ENCODE peak calls at places on chromosome 1, in five cellular contexts. One of them, this sample, is unnamed.

GRCh38 chr1:101198842-101199636 is 37.8 kb upstream of the S1PR1 start:
- DNase-seq in dorsolateral prefrontal cortex: no peak
- DNase-seq in H1: no peak
- DNase-seq in hepatocyte: no peak
- DNase-seq in mesothelial cell of epicardium: no peak
- DNase-seq in this sample: no peak

GRCh38 chr1:51690285-51690961 is 73.5 kb downstream of the OSBPL9 start:
- DNase-seq in dorsolateral prefrontal cortex: no peak
- DNase-seq in H1: no peak
- DNase-seq in hepatocyte: peak
- DNase-seq in mesothelial cell of epicardium: no peak
- DNase-seq in this sample: peak

GRCh38 chr1:17875882-17876280 is 120.7 kb downstream of the ACTL8 start:
- DNase-seq in dorsolateral prefrontal cortex: no peak
- DNase-seq in H1: no peak
- DNase-seq in hepatocyte: no peak
- DNase-seq in mesothelial cell of epicardium: no peak
- DNase-seq in this sample: peak

GRCh38 chr1:93120614-93121013 is 41.5 kb downstream of the MTF2 start:
- DNase-seq in dorsolateral prefrontal cortex: no peak
- DNase-seq in H1: no peak
- DNase-seq in hepatocyte: no peak
- DNase-seq in mesothelial cell of epicardium: no peak
- DNase-seq in this sample: no peak

GRCh38 chr1:185529673-185530072 is 204.5 kb upstream of the HMCN1 start:
- DNase-seq in dorsolateral prefrontal cortex: no peak
- DNase-seq in H1: no peak
- DNase-seq in hepatocyte: no peak
- DNase-seq in mesothelial cell of epicardium: no peak
- DNase-seq in this sample: no peak

GRCh38 chr1:5647226-5647625 is 345.0 kb downstream of the NPHP4 start:
- DNase-seq in dorsolateral prefrontal cortex: no peak
- DNase-seq in H1: no peak
- DNase-seq in hepatocyte: no peak
- DNase-seq in mesothelial cell of epicardium: peak
- DNase-seq in this sample: no peak

GRCh38 chr1:75981188-75981897 is 49.1 kb upstream of the ASB17 start:
- DNase-seq in dorsolateral prefrontal cortex: no peak
- DNase-seq in H1: no peak
- DNase-seq in hepatocyte: no peak
- DNase-seq in mesothelial cell of epicardium: no peak
- DNase-seq in this sample: no peak

GRCh38 chr1:201619513-201619912 is 80.6 kb downstream of the NAV1 start:
- DNase-seq in dorsolateral prefrontal cortex: no peak
- DNase-seq in H1: no peak
- DNase-seq in hepatocyte: no peak
- DNase-seq in mesothelial cell of epicardium: no peak
- DNase-seq in this sample: no peak

GRCh38 chr1:185843297-185843869 is 109.2 kb downstream of the HMCN1 start:
- DNase-seq in dorsolateral prefrontal cortex: no peak
- DNase-seq in H1: no peak
- DNase-seq in hepatocyte: no peak
- DNase-seq in mesothelial cell of epicardium: no peak
- DNase-seq in this sample: no peak

GRCh38 chr1:71231751-71232150 is 150.9 kb upstream of the ZRANB2 start:
- DNase-seq in dorsolateral prefrontal cortex: no peak
- DNase-seq in H1: no peak
- DNase-seq in hepatocyte: no peak
- DNase-seq in mesothelial cell of epicardium: no peak
- DNase-seq in this sample: no peak

GRCh38 chr1:56877973-56878372 is 23.4 kb downstream of the C8A start:
- DNase-seq in dorsolateral prefrontal cortex: no peak
- DNase-seq in H1: no peak
- DNase-seq in hepatocyte: no peak
- DNase-seq in mesothelial cell of epicardium: no peak
- DNase-seq in this sample: no peak

GRCh38 chr1:11383553-11384169 is 95.3 kb upstream of the DISP3 start:
- DNase-seq in dorsolateral prefrontal cortex: peak
- DNase-seq in H1: no peak
- DNase-seq in hepatocyte: no peak
- DNase-seq in mesothelial cell of epicardium: no peak
- DNase-seq in this sample: no peak

GRCh38 chr1:212621830-212622315 is 13.3 kb downstream of the ATF3 start:
- DNase-seq in dorsolateral prefrontal cortex: no peak
- DNase-seq in H1: no peak
- DNase-seq in hepatocyte: no peak
- DNase-seq in mesothelial cell of epicardium: no peak
- DNase-seq in this sample: no peak

GRCh38 chr1:84973493-84974334 is 23.2 kb downstream of the MCOLN2 start:
- DNase-seq in dorsolateral prefrontal cortex: no peak
- DNase-seq in H1: no peak
- DNase-seq in hepatocyte: no peak
- DNase-seq in mesothelial cell of epicardium: no peak
- DNase-seq in this sample: no peak

GRCh38 chr1:212595787-212596714 is 12.5 kb upstream of the ATF3 start:
- DNase-seq in dorsolateral prefrontal cortex: no peak
- DNase-seq in H1: no peak
- DNase-seq in hepatocyte: peak
- DNase-seq in mesothelial cell of epicardium: no peak
- DNase-seq in this sample: peak

GRCh38 chr1:158146165-158146564 is 34.5 kb upstream of the CD1D start:
- DNase-seq in dorsolateral prefrontal cortex: no peak
- DNase-seq in H1: no peak
- DNase-seq in hepatocyte: no peak
- DNase-seq in mesothelial cell of epicardium: no peak
- DNase-seq in this sample: peak

GRCh38 chr1:119673171-119673940 is 25.3 kb upstream of the ZNF697 start:
- DNase-seq in dorsolateral prefrontal cortex: no peak
- DNase-seq in H1: no peak
- DNase-seq in hepatocyte: no peak
- DNase-seq in mesothelial cell of epicardium: no peak
- DNase-seq in this sample: peak

GRCh38 chr1:108785264-108785663 is 38.8 kb downstream of the STXBP3 start:
- DNase-seq in dorsolateral prefrontal cortex: no peak
- DNase-seq in H1: no peak
- DNase-seq in hepatocyte: no peak
- DNase-seq in mesothelial cell of epicardium: no peak
- DNase-seq in this sample: no peak

GRCh38 chr1:54256756-54257155 is 56.8 kb downstream of the MRPL37 start:
- DNase-seq in dorsolateral prefrontal cortex: no peak
- DNase-seq in H1: no peak
- DNase-seq in hepatocyte: peak
- DNase-seq in mesothelial cell of epicardium: no peak
- DNase-seq in this sample: no peak

GRCh38 chr1:65744731-65745130 is 48.0 kb upstream of the PDE4B start:
- DNase-seq in dorsolateral prefrontal cortex: no peak
- DNase-seq in H1: no peak
- DNase-seq in hepatocyte: no peak
- DNase-seq in mesothelial cell of epicardium: no peak
- DNase-seq in this sample: no peak

GRCh38 chr1:167158813-167159275 is 61.8 kb upstream of the POU2F1 start:
- DNase-seq in dorsolateral prefrontal cortex: no peak
- DNase-seq in H1: no peak
- DNase-seq in hepatocyte: no peak
- DNase-seq in mesothelial cell of epicardium: no peak
- DNase-seq in this sample: no peak

GRCh38 chr1:6601865-6602668 is 602 bp downstream of the KLHL21 start:
- DNase-seq in dorsolateral prefrontal cortex: no peak
- DNase-seq in H1: no peak
- DNase-seq in hepatocyte: peak
- DNase-seq in mesothelial cell of epicardium: peak
- DNase-seq in this sample: peak

GRCh38 chr1:20233866-20234265 is 47.5 kb upstream of the PLA2G2C start:
- DNase-seq in dorsolateral prefrontal cortex: peak
- DNase-seq in H1: no peak
- DNase-seq in hepatocyte: no peak
- DNase-seq in mesothelial cell of epicardium: no peak
- DNase-seq in this sample: no peak

GRCh38 chr1:64212023-64212422 is 8.6 kb downstream of the UBE2U start:
- DNase-seq in dorsolateral prefrontal cortex: no peak
- DNase-seq in H1: no peak
- DNase-seq in hepatocyte: no peak
- DNase-seq in mesothelial cell of epicardium: no peak
- DNase-seq in this sample: peak

GRCh38 chr1:162391790-162392563 is 10.4 kb downstream of the C1orf226 start:
- DNase-seq in dorsolateral prefrontal cortex: peak
- DNase-seq in H1: no peak
- DNase-seq in hepatocyte: peak
- DNase-seq in mesothelial cell of epicardium: no peak
- DNase-seq in this sample: peak

GRCh38 chr1:174051956-174052355 is 29.8 kb upstream of the RC3H1 start:
- DNase-seq in dorsolateral prefrontal cortex: peak
- DNase-seq in H1: no peak
- DNase-seq in hepatocyte: no peak
- DNase-seq in mesothelial cell of epicardium: no peak
- DNase-seq in this sample: peak

DNA sequence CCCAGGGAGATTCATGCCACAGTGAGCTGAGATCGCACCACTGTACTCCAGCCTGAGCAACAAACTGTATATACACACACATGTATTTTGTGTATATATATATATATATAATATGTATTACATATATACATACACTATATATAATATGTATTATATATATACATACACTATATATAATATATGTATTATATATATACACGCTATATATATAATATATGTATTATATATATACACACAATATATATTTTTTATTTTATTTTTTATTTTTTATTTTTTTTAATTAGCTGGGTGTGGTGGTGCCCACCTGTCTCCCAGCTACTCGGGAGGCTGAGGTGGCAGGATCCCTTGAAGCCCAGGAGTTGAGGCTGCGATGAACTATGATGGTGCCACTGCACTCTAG is 9.3 kb downstream of the TP73 start:
- DNase-seq in dorsolateral prefrontal cortex: no peak
- DNase-seq in H1: no peak
- DNase-seq in hepatocyte: no peak
- DNase-seq in mesothelial cell of epicardium: no peak
- DNase-seq in this sample: no peak
- TF ChIP-seq CTCF in dorsolateral prefrontal cortex: no peak
- TF ChIP-seq CTCF in H1: no peak
- TF ChIP-seq CTCF in hepatocyte: no peak
- TF ChIP-seq CTCF in mesothelial cell of epicardium: no peak
- TF ChIP-seq CTCF in this sample: no peak

DNA sequence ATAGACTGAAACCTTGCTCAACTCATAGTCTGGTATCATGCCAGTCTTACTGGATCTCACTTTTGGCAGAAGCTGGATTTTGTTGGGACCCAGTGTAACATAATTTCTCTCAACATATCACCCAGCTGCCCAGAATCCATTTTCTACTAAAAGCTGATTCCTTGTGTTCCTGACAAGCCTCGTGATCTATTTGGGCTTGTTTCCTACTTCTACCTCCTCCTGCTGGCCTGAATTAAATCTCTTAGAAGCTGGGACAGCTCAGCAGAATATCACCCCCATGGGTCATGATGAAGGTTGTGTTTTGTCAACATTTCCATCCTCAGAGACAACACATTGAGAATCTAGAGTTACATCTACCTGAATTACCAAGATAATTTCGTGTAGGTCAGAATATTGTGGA is 7.7 kb downstream of the GOLT1A start:
- DNase-seq in dorsolateral prefrontal cortex: no peak
- DNase-seq in H1: no peak
- DNase-seq in hepatocyte: no peak
- DNase-seq in mesothelial cell of epicardium: no peak
- DNase-seq in this sample: no peak
- TF ChIP-seq CTCF in dorsolateral prefrontal cortex: no peak
- TF ChIP-seq CTCF in H1: peak
- TF ChIP-seq CTCF in hepatocyte: no peak
- TF ChIP-seq CTCF in mesothelial cell of epicardium: no peak
- TF ChIP-seq CTCF in this sample: no peak

GRCh38 chr1:183922197-183922596 is 115.3 kb downstream of the COLGALT2 start:
- DNase-seq in dorsolateral prefrontal cortex: no peak
- DNase-seq in H1: no peak
- DNase-seq in hepatocyte: no peak
- DNase-seq in mesothelial cell of epicardium: no peak
- DNase-seq in this sample: no peak
- TF ChIP-seq CTCF in dorsolateral prefrontal cortex: no peak
- TF ChIP-seq CTCF in H1: peak
- TF ChIP-seq CTCF in hepatocyte: no peak
- TF ChIP-seq CTCF in mesothelial cell of epicardium: peak
- TF ChIP-seq CTCF in this sample: no peak

GRCh38 chr1:209190591-209191241 is 392.8 kb upstream of the CAMK1G start:
- DNase-seq in dorsolateral prefrontal cortex: peak
- DNase-seq in H1: peak
- DNase-seq in hepatocyte: peak
- DNase-seq in mesothelial cell of epicardium: peak
- DNase-seq in this sample: peak
- TF ChIP-seq CTCF in dorsolateral prefrontal cortex: peak
- TF ChIP-seq CTCF in H1: peak
- TF ChIP-seq CTCF in hepatocyte: peak
- TF ChIP-seq CTCF in mesothelial cell of epicardium: peak
- TF ChIP-seq CTCF in this sample: peak

GRCh38 chr1:22296701-22297591 is 154.0 kb upstream of the WNT4 start:
- DNase-seq in dorsolateral prefrontal cortex: no peak
- DNase-seq in H1: no peak
- DNase-seq in hepatocyte: no peak
- DNase-seq in mesothelial cell of epicardium: no peak
- DNase-seq in this sample: no peak
- TF ChIP-seq CTCF in dorsolateral prefrontal cortex: no peak
- TF ChIP-seq CTCF in H1: no peak
- TF ChIP-seq CTCF in hepatocyte: no peak
- TF ChIP-seq CTCF in mesothelial cell of epicardium: no peak
- TF ChIP-seq CTCF in this sample: no peak

GRCh38 chr1:40663324-40664166 is 1.9 kb downstream of the RIMS3 start:
- DNase-seq in dorsolateral prefrontal cortex: no peak
- DNase-seq in H1: no peak
- DNase-seq in hepatocyte: no peak
- DNase-seq in mesothelial cell of epicardium: no peak
- DNase-seq in this sample: no peak

GRCh38 chr1:40659649-40659947 is 5.9 kb downstream of the RIMS3 start:
- DNase-seq in dorsolateral prefrontal cortex: peak
- DNase-seq in H1: no peak
- DNase-seq in hepatocyte: no peak
- DNase-seq in mesothelial cell of epicardium: no peak
- DNase-seq in this sample: no peak

GRCh38 chr1:40662151-40662550 is 3.3 kb downstream of the RIMS3 start:
- DNase-seq in dorsolateral prefrontal cortex: no peak
- DNase-seq in H1: no peak
- DNase-seq in hepatocyte: no peak
- DNase-seq in mesothelial cell of epicardium: no peak
- DNase-seq in this sample: no peak

GRCh38 chr1:40662864-40663263 is 2.6 kb downstream of the RIMS3 start:
- DNase-seq in dorsolateral prefrontal cortex: no peak
- DNase-seq in H1: no peak
- DNase-seq in hepatocyte: no peak
- DNase-seq in mesothelial cell of epicardium: no peak
- DNase-seq in this sample: peak

DNA sequence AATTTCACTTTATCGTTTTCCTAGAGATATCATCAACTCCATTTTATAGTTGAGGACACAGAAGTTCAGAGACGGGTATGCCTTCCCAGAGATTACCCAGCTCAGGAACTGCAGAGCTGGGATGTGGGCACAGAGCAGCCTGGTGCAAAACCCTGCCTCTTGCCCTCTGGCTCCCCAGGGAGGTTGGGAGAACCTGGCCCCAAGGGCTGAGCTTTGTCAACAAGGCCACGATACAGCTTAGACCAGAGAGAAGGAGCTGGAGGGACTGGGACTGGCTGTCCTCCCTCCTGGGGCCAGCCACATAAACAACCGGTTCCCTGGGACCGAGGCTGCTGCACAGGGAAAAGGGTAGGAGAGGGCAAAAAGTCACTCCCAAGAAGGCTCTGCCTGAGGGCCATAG is 3.8 kb downstream of the RIMS3 start:
- DNase-seq in dorsolateral prefrontal cortex: no peak
- DNase-seq in H1: no peak
- DNase-seq in hepatocyte: no peak
- DNase-seq in mesothelial cell of epicardium: no peak
- DNase-seq in this sample: no peak
- TF ChIP-seq CTCF in dorsolateral prefrontal cortex: no peak
- TF ChIP-seq CTCF in H1: no peak
- TF ChIP-seq CTCF in hepatocyte: no peak
- TF ChIP-seq CTCF in mesothelial cell of epicardium: no peak
- TF ChIP-seq CTCF in this sample: no peak

This sample was measured in astrocyte of the spinal cord.